ENCODE peak calls at places on chromosomes 7 and 10, in ten cellular contexts. G is lower lobe of right lung, X is ascending aorta, F is HCT116, S is uterus, U is mesenchymal stem cell, I is hepatocyte, T is fibroblast of lung, V is mucosa of descending colon, J is GM23338. R is an unnamed sample. For H3K4me1, the result is how much of the 10 kb centered on the place peaks cover.

GRCh38 chr10:22436893-22437619 is 91.8 kb downstream of the SPAG6 start:
- DNase-seq in F (peak), U (peak), G (peak), I (peak), S (peak), V (peak), X (peak), T (peak), J (peak), R (peak)

GRCh38 chr10:75400163-75400768 is 1.3 kb downstream of the ZNF503 start:
- DNase-seq in U (peak), F (no peak), J (no peak), T (peak), S (no peak), V (no peak), I (no peak), G (peak), X (no peak), R (no peak)

GRCh38 chr7:107659666-107660065 is 962 bp upstream of the SLC26A4 start:
- DNase-seq in T (peak), J (no peak), I (no peak), S (no peak), X (no peak), G (no peak), V (no peak), F (peak), U (peak), R (no peak)

GRCh38 chr7:142542097-142542496 is 207.2 kb upstream of the PRSS1 start:
- DNase-seq in J (no peak), S (no peak), G (no peak), F (no peak), T (no peak), V (no peak), X (no peak), I (no peak), U (no peak), R (no peak)

GRCh38 chr10:591646-592045 is 97.8 kb downstream of the DIP2C start:
- DNase-seq in T (no peak), G (no peak), I (no peak), V (no peak), F (no peak), J (no peak), S (no peak), X (no peak), U (no peak), R (no peak)

GRCh38 chr10:103734731-103735130 is 120.6 kb downstream of the SH3PXD2A start:
- DNase-seq in V (no peak), U (no peak), I (no peak), X (no peak), S (no peak), T (no peak), F (no peak), G (no peak), J (no peak), R (no peak)

GRCh38 chr10:49379596-49380410 is 16.1 kb downstream of the DRGX start:
- DNase-seq in G (no peak), T (no peak), U (no peak), J (peak), V (no peak), S (no peak), F (peak), I (no peak), X (no peak), R (peak)

GRCh38 chr10:11424456-11425287 is 186.8 kb downstream of the USP6NL start:
- DNase-seq in J (peak), F (peak), T (peak), I (peak), V (peak), S (no peak), G (peak), X (no peak), U (peak), R (peak)

GRCh38 chr10:4647138-4647785 is 178.7 kb upstream of the AKR1E2 start:
- DNase-seq in I (no peak), G (no peak), F (no peak), X (no peak), S (no peak), U (peak), V (no peak), T (no peak), J (no peak), R (no peak)

GRCh38 chr10:43296320-43296719 is 29.5 kb upstream of the RASGEF1A start:
- DNase-seq in I (no peak), U (no peak), S (no peak), F (no peak), V (no peak), X (no peak), T (no peak), G (no peak), J (no peak), R (no peak)
- H3K4me1 ChIP-seq in I (under half), U (under half), S (under half), F (under half), V (under half), X (under half), T (under half), G (under half), J (under half), R (under half)

DNA sequence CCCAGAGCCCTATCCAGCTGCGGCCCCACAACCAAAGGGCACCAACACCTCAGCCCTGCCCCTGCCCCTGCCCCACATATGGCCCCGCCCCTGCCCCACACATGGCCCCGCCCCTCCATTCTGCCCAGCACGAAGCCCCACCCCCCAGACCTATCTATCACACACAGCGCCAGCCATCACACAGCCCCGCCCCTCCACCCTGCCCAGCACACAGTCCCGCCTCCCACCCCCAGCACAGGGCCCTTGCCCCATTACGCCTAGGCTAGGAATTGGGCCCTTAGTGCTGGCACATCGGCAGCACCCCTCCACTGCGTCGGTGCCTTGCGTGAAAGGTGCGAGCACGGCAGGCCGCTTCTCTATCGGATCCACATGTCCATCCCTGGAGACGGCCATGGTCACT is 126.8 kb downstream of the MAD1L1 start:
- DNase-seq in X (no peak), G (no peak), J (peak), U (no peak), T (no peak), V (no peak), S (no peak), F (no peak), I (no peak), R (no peak)
- H3K4me1 ChIP-seq in X (under half), G (under half), J (under half), U (under half), T (under half), V (under half), S (under half), F (half or more), I (half or more), R (under half)

GRCh38 chr7:30276203-30276900 is 8.0 kb upstream of the ZNRF2 start:
- DNase-seq in X (no peak), T (peak), G (no peak), J (peak), S (peak), U (peak), F (peak), I (peak), V (no peak), R (no peak)
- H3K4me1 ChIP-seq in X (under half), T (under half), G (under half), J (under half), S (under half), U (under half), F (under half), I (under half), V (under half), R (under half)

GRCh38 chr10:132438091-132439024 is 41.4 kb downstream of the PWWP2B start:
- DNase-seq in U (no peak), F (no peak), V (peak), I (no peak), X (no peak), J (no peak), G (no peak), T (no peak), S (no peak), R (no peak)

GRCh38 chr10:132439424-132440163 is 42.6 kb downstream of the PWWP2B start:
- DNase-seq in U (no peak), F (no peak), J (no peak), S (no peak), T (no peak), X (no peak), V (peak), G (no peak), I (no peak), R (no peak)

GRCh38 chr10:132439025-132439388 is 42.0 kb downstream of the PWWP2B start:
- DNase-seq in F (no peak), S (no peak), J (no peak), I (no peak), V (peak), U (no peak), G (no peak), T (no peak), X (no peak), R (no peak)

GRCh38 chr10:132436861-132437410 is 39.9 kb downstream of the PWWP2B start:
- DNase-seq in X (no peak), F (no peak), V (peak), J (no peak), I (no peak), T (no peak), S (no peak), G (no peak), U (no peak), R (no peak)

GRCh38 chr10:132437511-132437910 is 40.5 kb downstream of the PWWP2B start:
- DNase-seq in S (no peak), T (no peak), G (no peak), X (no peak), I (no peak), U (no peak), F (no peak), J (no peak), V (peak), R (no peak)
- H3K4me1 ChIP-seq in S (under half), T (under half), G (under half), X (under half), I (under half), U (under half), F (under half), J (under half), V (under half), R (under half)

DNA sequence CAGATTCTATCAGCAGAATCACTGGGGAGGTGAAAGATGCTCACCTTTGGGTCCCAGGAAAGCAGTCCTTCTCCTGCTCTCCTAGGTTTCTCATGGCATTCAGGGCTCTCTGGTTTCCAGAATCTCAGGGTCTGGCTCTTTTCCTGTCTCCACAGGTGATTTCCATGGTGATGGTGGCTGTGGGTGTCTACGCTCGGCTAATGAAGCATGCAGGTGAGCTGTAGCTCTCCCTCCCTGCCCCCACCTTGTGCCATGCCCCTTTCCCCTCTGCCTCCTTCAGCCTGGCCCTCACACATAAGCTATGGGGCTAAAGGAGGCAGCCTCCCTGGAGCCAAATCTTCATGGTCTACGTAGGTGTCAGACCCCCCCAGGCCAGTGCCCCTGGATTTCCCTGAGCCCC is 17.0 kb downstream of the TSPAN33 start:
- DNase-seq in S (no peak), V (no peak), G (no peak), I (no peak), T (no peak), J (no peak), U (no peak), X (no peak), F (no peak), R (no peak)
- H3K4me1 ChIP-seq in S (under half), V (under half), G (under half), I (under half), T (under half), J (under half), U (under half), X (under half), F (under half), R (under half)

GRCh38 chr10:72736176-72736795 is 44.3 kb downstream of the MCU start:
- DNase-seq in J (no peak), X (no peak), F (no peak), T (peak), V (no peak), U (peak), G (no peak), I (peak), S (no peak), R (no peak)
- H3K4me1 ChIP-seq in J (under half), X (under half), F (under half), T (under half), V (under half), U (under half), G (under half), I (under half), S (under half), R (under half)

GRCh38 chr7:78299088-78299487 is 500.5 kb downstream of the PHTF2 start:
- DNase-seq in I (no peak), S (no peak), U (no peak), T (no peak), G (no peak), V (no peak), X (no peak), F (no peak), J (no peak), R (no peak)

GRCh38 chr7:78296036-78296435 is 497.5 kb downstream of the PHTF2 start:
- DNase-seq in U (no peak), S (no peak), T (no peak), I (no peak), G (no peak), F (no peak), V (no peak), J (no peak), X (no peak), R (no peak)

GRCh38 chr7:78306631-78307030 is 508.1 kb downstream of the PHTF2 start:
- DNase-seq in J (no peak), U (no peak), X (no peak), G (no peak), V (no peak), I (no peak), F (no peak), S (no peak), T (no peak), R (no peak)

GRCh38 chr7:78296689-78297371 is 498.3 kb downstream of the PHTF2 start:
- DNase-seq in U (no peak), F (no peak), I (no peak), X (no peak), V (no peak), G (no peak), S (no peak), J (no peak), T (no peak), R (no peak)

DNA sequence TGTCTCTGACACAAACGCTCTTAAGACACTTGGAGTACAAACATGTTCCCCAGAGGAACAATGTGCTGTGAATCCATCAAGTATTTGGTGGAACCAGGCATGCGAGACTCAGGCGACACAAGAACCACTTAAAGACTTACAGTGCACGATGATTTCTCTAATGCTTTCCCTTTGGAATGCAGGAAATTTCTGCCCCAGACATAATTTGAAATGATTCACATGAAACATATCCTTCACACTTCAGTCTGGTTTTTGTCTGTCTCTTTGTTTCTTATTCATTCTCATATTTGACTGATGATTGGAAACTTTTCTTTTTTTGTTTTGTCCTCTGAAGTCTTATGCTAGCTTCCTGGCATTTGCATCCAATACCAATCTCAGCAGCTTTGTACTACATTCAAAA is 502.8 kb downstream of the PHTF2 start:
- DNase-seq in V (no peak), F (no peak), J (no peak), U (peak), T (peak), S (no peak), G (no peak), I (no peak), X (no peak), R (no peak)
- H3K4me1 ChIP-seq in V (under half), F (under half), J (under half), U (under half), T (under half), S (under half), G (under half), I (under half), X (under half), R (under half)

GRCh38 chr7:55594414-55594813 is 22.1 kb upstream of the VOPP1 start:
- DNase-seq in J (no peak), F (no peak), U (no peak), G (no peak), T (no peak), I (no peak), S (no peak), X (no peak), V (no peak), R (no peak)
- H3K4me1 ChIP-seq in J (under half), F (under half), U (under half), G (under half), T (under half), I (under half), S (under half), X (under half), V (under half), R (under half)

GRCh38 chr7:155649588-155649987 is 5.1 kb downstream of the RBM33 start:
- DNase-seq in U (no peak), T (no peak), V (no peak), G (no peak), I (no peak), J (no peak), S (no peak), F (no peak), X (no peak), R (no peak)

GRCh38 chr7:155648752-155649339 is 4.4 kb downstream of the RBM33 start:
- DNase-seq in U (no peak), G (no peak), S (no peak), F (no peak), T (no peak), J (no peak), V (no peak), X (no peak), I (no peak), R (no peak)

GRCh38 chr7:155656891-155657290 is 12.4 kb downstream of the RBM33 start:
- DNase-seq in V (no peak), F (no peak), S (no peak), X (no peak), J (no peak), I (no peak), G (no peak), U (no peak), T (no peak), R (no peak)

GRCh38 chr7:155653773-155654172 is 9.3 kb downstream of the RBM33 start:
- DNase-seq in X (no peak), U (peak), T (peak), V (no peak), G (peak), J (no peak), I (no peak), F (no peak), S (no peak), R (no peak)

DNA sequence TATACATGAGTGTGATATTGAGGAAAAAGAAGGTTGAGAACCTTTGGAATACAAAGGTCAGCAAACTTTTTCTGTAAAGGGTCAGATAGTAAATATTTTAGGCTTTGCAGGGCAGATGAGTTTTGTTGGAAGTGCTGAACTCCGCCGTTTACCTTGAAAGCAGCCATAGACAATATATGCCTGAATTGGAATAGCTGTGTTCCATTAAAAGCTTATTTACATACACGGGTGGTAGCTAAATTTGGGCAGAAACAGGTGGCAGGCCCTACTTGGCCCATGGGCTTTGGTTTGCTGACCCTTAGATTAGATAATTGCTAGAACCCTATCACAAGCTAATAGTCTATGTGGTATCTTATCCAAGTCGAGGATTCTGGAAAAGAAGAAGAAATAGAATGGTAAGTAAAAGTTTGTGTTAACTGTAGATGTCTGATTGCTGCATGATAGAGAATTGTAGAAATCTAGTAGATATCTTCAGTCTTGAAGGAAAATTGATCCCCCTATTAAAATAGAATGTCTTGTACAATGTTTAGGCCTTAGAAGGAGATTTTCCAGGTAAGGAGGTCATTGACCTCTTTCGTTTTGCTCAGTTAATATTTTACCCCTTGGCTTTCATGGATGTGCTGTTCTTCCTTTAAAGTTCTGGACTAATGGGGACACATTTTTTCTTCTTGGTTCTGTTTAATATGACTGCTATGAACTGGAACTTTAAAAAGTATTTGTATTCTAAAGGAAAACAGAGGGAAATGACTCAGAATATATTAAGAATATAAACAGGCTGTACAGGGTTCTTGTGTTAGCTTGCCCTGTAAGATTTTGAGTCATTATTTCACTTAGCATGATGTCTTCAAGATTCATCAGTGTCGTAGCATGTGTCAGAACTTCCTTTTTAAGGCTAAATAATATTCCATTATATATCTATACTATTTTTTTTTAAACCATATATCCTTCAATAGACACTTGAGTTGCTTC is 8.0 kb downstream of the RBM33 start:
- DNase-seq in G (no peak), I (no peak), U (no peak), V (no peak), X (no peak), J (no peak), T (peak), F (no peak), S (no peak), R (no peak)
- H3K4me1 ChIP-seq in G (under half), I (under half), U (under half), V (under half), X (under half), J (under half), T (under half), F (under half), S (under half), R (under half)

GRCh38 chr10:124616836-124617130 is 127.4 kb downstream of the FAM53B start:
- DNase-seq in J (no peak), S (no peak), G (no peak), U (no peak), F (no peak), X (no peak), I (no peak), T (no peak), V (no peak), R (no peak)

GRCh38 chr10:124614003-124614659 is 130.0 kb downstream of the FAM53B start:
- DNase-seq in U (no peak), T (no peak), J (no peak), G (no peak), I (no peak), V (no peak), F (no peak), X (no peak), S (no peak), R (no peak)

GRCh38 chr10:124616040-124616835 is 127.9 kb downstream of the FAM53B start:
- DNase-seq in V (no peak), T (no peak), U (no peak), I (no peak), X (no peak), F (no peak), S (no peak), J (no peak), G (no peak), R (no peak)

GRCh38 chr10:124612611-124613498 is 131.3 kb downstream of the FAM53B start:
- DNase-seq in T (peak), F (peak), V (no peak), X (no peak), I (no peak), G (no peak), S (peak), U (peak), J (peak), R (no peak)

DNA sequence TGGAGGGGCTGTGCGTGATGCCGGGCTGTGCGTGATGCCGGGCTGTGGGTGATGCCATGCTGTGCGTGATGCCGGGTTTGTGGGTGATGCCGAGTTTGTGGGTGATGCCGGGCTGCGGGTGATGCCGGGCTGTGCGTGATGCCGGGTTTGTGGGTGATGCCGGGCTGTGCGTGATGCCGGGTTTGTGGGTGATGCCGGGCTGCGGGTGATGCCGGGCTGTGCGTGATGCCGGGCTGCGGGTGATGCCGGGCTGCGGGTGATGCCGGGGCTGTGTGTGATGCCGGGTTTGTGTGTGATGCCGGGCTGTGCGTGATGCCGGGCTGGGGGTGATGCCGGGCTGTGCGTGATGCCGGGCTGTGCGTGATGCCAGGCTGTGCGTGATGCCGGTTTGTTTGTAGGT is 128.9 kb downstream of the FAM53B start:
- DNase-seq in G (no peak), T (no peak), X (no peak), U (no peak), I (no peak), V (no peak), J (no peak), F (no peak), S (no peak), R (no peak)
- H3K4me1 ChIP-seq in G (half or more), T (under half), X (under half), U (under half), I (under half), V (under half), J (under half), F (under half), S (under half), R (under half)